ENCODE peak calls at places on chromosomes 1 and 21, in eight cellular contexts. J, R, Y, G, D, I, Q and Z are unnamed samples.

GRCh38 chr21:33780631-33781030 is 135.0 kb downstream of the ATP5PO start:
- DNase-seq in R (no peak), Y (peak), G (peak), I (no peak), D (no peak), Q (no peak), J (no peak), Z (no peak)

GRCh38 chr21:15219866-15220265 is 155.1 kb upstream of the NRIP1 start:
- DNase-seq in D (no peak), Q (no peak), I (no peak), G (no peak), Y (no peak), R (no peak), J (no peak), Z (no peak)

GRCh38 chr1:30977105-30977504 is 68.5 kb upstream of the SDC3 start:
- DNase-seq in I (no peak), G (peak), Q (no peak), D (no peak), R (no peak), J (peak), Y (peak), Z (no peak)

GRCh38 chr1:119606394-119606793 is 41.7 kb downstream of the ZNF697 start:
- DNase-seq in G (no peak), J (no peak), R (no peak), Q (no peak), I (no peak), D (no peak), Y (no peak), Z (no peak)

GRCh38 chr1:55580845-55581332 is 365.7 kb upstream of the USP24 start:
- DNase-seq in Y (peak), D (no peak), R (no peak), I (no peak), G (peak), Q (no peak), J (peak), Z (no peak)

GRCh38 chr1:235532350-235532749 is 28.1 kb upstream of the B3GALNT2 start:
- DNase-seq in Q (no peak), Y (peak), J (peak), D (no peak), R (no peak), I (no peak), G (peak), Z (no peak)

GRCh38 chr1:29412591-29412990 is 176.3 kb downstream of the PTPRU start:
- DNase-seq in R (no peak), Q (no peak), I (no peak), D (no peak), J (no peak), Y (no peak), G (no peak), Z (no peak)

GRCh38 chr1:117794073-117794472 is 135.3 kb downstream of the GDAP2 start:
- DNase-seq in J (peak), G (peak), R (no peak), Y (peak), Q (no peak), D (no peak), I (no peak), Z (no peak)

GRCh38 chr1:47331875-47332274 is 1.7 kb upstream of the CMPK1 start:
- DNase-seq in Y (no peak), D (no peak), G (no peak), I (no peak), Q (no peak), J (no peak), R (no peak), Z (no peak)

GRCh38 chr21:38323721-38324591 is 67.2 kb downstream of the KCNJ15 start:
- DNase-seq in J (peak), D (no peak), G (peak), Q (no peak), R (no peak), I (no peak), Y (peak), Z (no peak)

GRCh38 chr1:226873771-226874578 is 3.6 kb downstream of the PSEN2 start:
- DNase-seq in I (no peak), R (no peak), Q (no peak), G (no peak), Y (no peak), J (no peak), D (no peak), Z (no peak)

GRCh38 chr1:201241716-201242115 is 41.6 kb upstream of the PKP1 start:
- DNase-seq in Y (no peak), G (no peak), I (no peak), Q (no peak), R (no peak), D (no peak), J (no peak), Z (no peak)

GRCh38 chr21:21200103-21200938 is 202.1 kb downstream of the NCAM2 start:
- DNase-seq in G (peak), Y (peak), Q (peak), R (no peak), J (peak), I (no peak), D (no peak), Z (peak)

GRCh38 chr21:46308431-46308830 is 15.2 kb downstream of the C21orf58 start:
- DNase-seq in J (no peak), G (no peak), Y (no peak), R (no peak), Q (no peak), I (no peak), D (no peak), Z (no peak)

GRCh38 chr1:203048555-203049051 is 22.3 kb downstream of the PPFIA4 start:
- DNase-seq in G (no peak), Y (no peak), J (no peak), D (peak), Q (no peak), R (no peak), I (peak), Z (no peak)

GRCh38 chr1:20390589-20391331 is 95.2 kb downstream of the CAMK2N1 start:
- DNase-seq in I (no peak), Y (peak), R (no peak), D (no peak), G (peak), Q (no peak), J (peak), Z (no peak)

GRCh38 chr1:55930931-55931271 is 648.5 kb downstream of the PLPP3 start:
- DNase-seq in I (no peak), Y (no peak), D (no peak), Q (no peak), J (no peak), G (no peak), R (no peak), Z (no peak)

GRCh38 chr1:154863702-154864174 is 6.3 kb downstream of the KCNN3 start:
- DNase-seq in D (peak), Q (no peak), I (peak), G (no peak), J (no peak), R (no peak), Y (peak), Z (no peak)

GRCh38 chr1:16440150-16440479 is 409 bp upstream of the NECAP2 start:
- DNase-seq in Q (no peak), I (no peak), Y (no peak), J (no peak), R (no peak), D (no peak), G (peak), Z (no peak)

GRCh38 chr1:26553942-26554682 is 24.6 kb downstream of the RPS6KA1 start:
- DNase-seq in R (no peak), Y (no peak), D (no peak), G (no peak), I (no peak), Q (no peak), J (no peak), Z (no peak)

DNA sequence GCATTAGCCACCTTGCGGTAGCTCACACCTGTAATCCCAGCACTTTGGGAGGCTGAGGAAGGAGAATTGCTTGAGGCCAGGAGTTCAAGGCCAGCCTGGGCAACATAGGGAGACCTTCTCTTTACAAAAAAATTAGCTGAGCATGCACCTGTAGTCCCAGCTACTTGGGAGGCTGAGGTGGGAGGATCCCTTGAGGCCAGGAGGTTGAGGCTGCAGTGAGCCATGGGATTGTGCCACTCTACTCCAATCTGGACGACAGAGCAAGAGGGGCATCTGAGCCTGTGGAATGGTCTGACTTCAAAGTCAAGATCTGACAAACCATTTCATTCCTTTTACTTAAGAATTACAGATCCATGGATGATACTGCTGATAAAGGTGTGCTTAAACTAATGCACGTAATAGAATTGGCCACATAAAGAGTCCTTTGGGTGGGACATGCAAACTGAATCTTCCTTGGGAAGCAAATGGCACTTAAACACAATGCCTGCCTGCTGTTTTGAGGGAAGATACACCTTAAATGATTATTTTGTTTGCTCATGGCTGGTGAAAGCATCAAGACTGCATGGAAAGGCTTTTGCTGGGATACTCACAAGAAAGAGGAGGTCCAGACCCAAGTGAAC is 2.5 kb upstream of the TMEM201 start:
- DNase-seq in I (no peak), J (no peak), Y (no peak), G (no peak), D (no peak), Q (no peak), R (no peak), Z (no peak)
- TF ChIP-seq CTCF in I (no peak), J (no peak), Y (no peak), G (no peak), D (no peak), Q (no peak), R (no peak), Z (no peak)

GRCh38 chr1:209556159-209556690 is 27.3 kb upstream of the CAMK1G start:
- DNase-seq in J (no peak), I (no peak), G (no peak), Q (no peak), R (no peak), Y (no peak), D (no peak), Z (no peak)

GRCh38 chr1:209550519-209550918 is 33.0 kb upstream of the CAMK1G start:
- DNase-seq in J (no peak), I (no peak), Q (no peak), D (no peak), R (no peak), G (no peak), Y (no peak), Z (no peak)

GRCh38 chr1:209557216-209557615 is 26.3 kb upstream of the CAMK1G start:
- DNase-seq in D (no peak), G (no peak), Y (no peak), Q (no peak), I (no peak), R (no peak), J (no peak), Z (no peak)

GRCh38 chr1:209552406-209553264 is 30.9 kb upstream of the CAMK1G start:
- DNase-seq in D (no peak), J (peak), Q (no peak), Y (no peak), R (no peak), I (no peak), G (no peak), Z (no peak)

DNA sequence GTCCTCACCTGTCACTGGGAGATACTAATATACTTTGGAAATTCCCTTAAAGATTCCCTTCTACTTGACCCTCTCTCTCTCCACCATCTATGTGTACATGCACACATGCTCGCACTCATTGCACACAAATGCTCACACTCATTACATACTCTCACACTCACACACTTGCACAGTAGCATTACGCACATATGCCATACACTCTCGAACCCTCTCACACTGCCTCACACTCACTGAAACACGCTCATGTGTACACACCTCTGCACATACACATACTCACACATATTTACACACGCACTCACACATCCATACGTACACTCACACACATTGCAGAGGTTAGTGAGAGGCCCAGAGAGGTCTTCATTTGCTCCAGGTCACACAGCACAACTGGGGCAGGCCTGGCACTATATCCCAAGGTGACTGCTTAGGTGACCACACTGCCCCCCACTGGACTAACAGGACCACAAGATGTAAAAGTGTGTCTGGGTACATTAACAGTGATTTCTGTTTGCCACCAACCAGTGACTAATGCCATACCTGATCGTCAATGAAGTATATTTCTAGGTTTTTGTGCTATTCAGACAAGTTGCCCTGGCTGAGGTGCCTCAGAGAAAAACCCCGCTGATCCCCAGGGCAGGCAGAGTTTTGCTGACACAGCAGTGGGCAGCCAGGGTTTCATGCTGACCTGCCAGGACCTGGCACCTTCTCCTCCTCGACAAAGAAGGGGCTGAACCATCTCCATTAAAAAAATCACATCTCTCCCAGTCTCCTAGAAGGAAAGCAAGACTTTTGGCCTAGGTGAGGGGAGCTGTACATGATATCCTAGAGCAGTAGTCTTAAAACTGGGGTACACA is 28.5 kb upstream of the CAMK1G start:
- DNase-seq in R (no peak), Q (no peak), I (no peak), G (no peak), Y (no peak), D (no peak), J (no peak), Z (no peak)
- TF ChIP-seq CTCF in R (no peak), Q (no peak), I (no peak), G (no peak), Y (no peak), D (no peak), J (no peak), Z (no peak)

GRCh38 chr1:11571906-11572616 is 82.2 kb downstream of the FBXO2 start:
- DNase-seq in I (peak), D (peak), Q (no peak), Y (no peak), G (no peak), R (no peak), J (no peak), Z (no peak)
- TF ChIP-seq CTCF in I (peak), D (peak), Q (no peak), Y (no peak), G (no peak), R (no peak), J (peak), Z (no peak)

DNA sequence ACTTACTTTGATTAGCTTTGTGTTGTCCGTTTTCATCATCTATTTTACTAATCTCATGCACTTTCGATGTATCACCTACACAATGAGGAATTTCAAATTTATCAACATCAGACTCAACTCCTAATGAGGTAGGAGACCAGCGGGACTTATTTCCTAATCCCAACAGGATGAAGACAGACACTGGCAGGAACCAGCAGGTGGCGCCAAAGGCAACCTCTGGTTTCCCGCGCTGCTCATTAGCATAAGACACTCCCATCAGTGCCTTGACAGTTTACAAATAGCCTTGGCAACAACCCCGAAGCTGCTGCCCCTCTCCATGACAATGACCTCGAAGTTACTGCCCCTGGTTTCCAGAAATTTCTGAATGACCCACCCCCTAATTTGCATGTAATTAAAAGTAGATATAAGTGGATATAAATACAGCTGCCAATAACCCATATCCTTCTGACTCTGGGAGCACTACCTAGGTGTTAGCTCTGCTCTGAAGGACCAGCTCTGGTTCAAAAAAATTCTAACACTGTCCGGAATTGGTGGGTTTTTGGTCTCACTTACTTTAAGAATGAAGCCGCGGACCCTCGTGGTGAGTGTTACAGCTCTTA is 974.8 kb downstream of the ADGRL2 start:
- DNase-seq in G (peak), D (peak), J (peak), R (peak), I (peak), Y (no peak), Q (no peak), Z (no peak)
- TF ChIP-seq CTCF in G (peak), D (peak), J (peak), R (peak), I (peak), Y (no peak), Q (peak), Z (no peak)

GRCh38 chr1:87024936-87025537 is 110.6 kb downstream of the HS2ST1 start:
- DNase-seq in D (no peak), R (no peak), Y (peak), Q (peak), I (peak), J (peak), G (peak), Z (no peak)
- TF ChIP-seq CTCF in D (no peak), R (no peak), Y (peak), Q (peak), I (no peak), J (peak), G (peak), Z (no peak)

DNA sequence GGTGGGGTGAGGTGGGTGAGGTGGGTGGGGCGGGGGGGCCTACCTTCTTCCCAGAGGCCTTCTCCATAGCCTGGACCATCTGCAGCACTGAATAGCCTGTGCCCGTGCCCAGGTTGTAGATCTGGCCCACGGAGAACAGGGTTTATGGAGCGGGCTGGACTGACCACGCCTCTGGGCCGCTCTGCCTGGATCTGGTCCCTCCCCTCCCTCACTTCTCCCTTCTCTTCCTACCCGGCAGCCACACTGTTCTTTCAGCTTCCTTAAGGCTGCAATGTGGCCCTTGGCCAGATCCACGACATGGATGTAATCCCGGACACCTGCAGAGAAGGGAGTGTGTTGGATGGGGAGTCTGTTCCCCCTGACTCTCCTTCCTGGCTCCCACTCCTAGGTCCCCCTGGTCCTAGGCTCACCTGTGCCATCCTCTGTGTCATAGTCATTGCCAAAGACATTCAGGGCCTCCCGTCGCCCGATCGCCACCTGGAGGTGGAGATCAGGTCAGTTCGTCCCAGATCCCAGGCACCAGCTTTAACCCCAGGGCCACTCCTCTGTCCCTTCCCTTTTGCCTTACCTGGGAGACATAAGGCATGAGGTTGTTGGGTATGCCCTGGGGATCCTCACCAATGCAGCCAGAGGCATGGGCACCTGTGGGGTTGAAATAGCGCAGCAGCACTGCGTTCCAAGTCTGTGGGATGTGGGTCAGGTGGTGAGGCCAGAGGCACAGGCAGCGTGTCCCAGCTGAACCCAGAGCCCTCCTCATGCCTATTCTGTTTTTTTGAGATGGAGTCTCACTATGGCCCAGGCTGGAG is 3.9 kb downstream of the GALE start:
- DNase-seq in G (no peak), Q (no peak), J (no peak), D (peak), I (no peak), R (no peak), Y (no peak), Z (no peak)
- TF ChIP-seq CTCF in G (no peak), Q (peak), J (no peak), D (no peak), I (no peak), R (no peak), Y (no peak), Z (no peak)

DNA sequence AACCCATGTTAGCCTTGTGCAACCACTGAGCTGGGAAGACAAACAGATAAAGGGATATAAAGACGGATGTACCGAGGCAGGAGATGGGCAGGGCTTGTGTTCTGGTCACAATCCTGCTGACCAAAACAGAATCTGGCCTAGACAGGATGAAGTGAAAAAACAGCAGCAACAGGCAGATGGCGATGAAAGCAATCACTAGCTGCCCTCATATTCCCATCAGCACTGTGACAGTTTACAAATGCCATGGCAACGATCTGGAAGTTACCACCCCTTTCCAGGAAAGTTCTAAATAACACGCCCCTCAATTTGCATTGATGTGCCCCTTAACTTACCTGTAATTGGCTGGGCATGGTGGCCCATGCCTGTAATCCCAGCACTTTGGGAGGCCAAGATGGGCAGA is 40.6 kb upstream of the CD46 start:
- DNase-seq in D (peak), R (no peak), I (no peak), Y (peak), J (peak), Q (peak), G (no peak), Z (no peak)
- TF ChIP-seq CTCF in D (no peak), R (no peak), I (no peak), Y (no peak), J (peak), Q (peak), G (no peak), Z (no peak)

GRCh38 chr1:158124034-158124433 is 56.7 kb upstream of the CD1D start:
- DNase-seq in D (no peak), G (peak), J (no peak), Q (no peak), I (no peak), Y (peak), R (no peak), Z (no peak)

GRCh38 chr1:158120254-158120653 is 60.4 kb upstream of the CD1D start:
- DNase-seq in J (no peak), I (no peak), R (no peak), G (no peak), Y (no peak), Q (no peak), D (no peak), Z (no peak)

GRCh38 chr1:158118713-158119402 is 61.8 kb upstream of the CD1D start:
- DNase-seq in Q (no peak), J (peak), D (no peak), R (no peak), I (no peak), G (no peak), Y (no peak), Z (no peak)

GRCh38 chr1:158122823-158123390 is 57.8 kb upstream of the CD1D start:
- DNase-seq in G (no peak), Y (no peak), J (no peak), I (no peak), Q (no peak), R (no peak), D (no peak), Z (no peak)

GRCh38 chr1:158121604-158122254 is 59.0 kb upstream of the CD1D start:
- DNase-seq in G (peak), I (peak), R (no peak), Y (peak), J (peak), D (peak), Q (peak), Z (no peak)
- TF ChIP-seq CTCF in G (peak), I (peak), R (no peak), Y (peak), J (peak), D (peak), Q (peak), Z (no peak)